ENCODE peak calls at places on chromosomes 3 and 15, in nine cellular contexts. D, S, X, Y, L, U, G, O and M are unnamed samples.

GRCh38 chr3:52053307-52054304 is 2.8 kb downstream of the DUSP7 start:
- DNase-seq in D (no peak), S (peak; percentile 29), X (peak; percentile 69), Y (peak; percentile 60), L (no peak), U (peak; percentile 65), G (peak; percentile 61), O (peak; percentile 19), M (no peak)

GRCh38 chr3:58333206-58334012 is 717 bp downstream of the PXK start:
- DNase-seq in D (no peak), S (no peak), X (no peak), Y (no peak), L (peak; percentile 32), U (peak; percentile 61), G (peak; percentile 80), O (no peak), M (no peak)

GRCh38 chr3:30184102-30184810 is 422.1 kb upstream of the TGFBR2 start:
- DNase-seq in D (no peak), S (no peak), X (no peak), Y (no peak), L (no peak), U (no peak), G (no peak), O (no peak), M (no peak)

GRCh38 chr15:54519577-54519976 is 541.3 kb downstream of the UNC13C start:
- DNase-seq in D (no peak), S (no peak), X (no peak), Y (no peak), L (no peak), U (no peak), G (no peak), O (no peak), M (no peak)

GRCh38 chr15:63358296-63359029 is 23.2 kb downstream of the CA12 start:
- DNase-seq in D (no peak), S (no peak), X (peak; percentile 46), Y (no peak), L (no peak), U (no peak), G (no peak), O (no peak), M (no peak)

GRCh38 chr3:102206506-102207145 is 228.2 kb upstream of the ZPLD1 start:
- DNase-seq in D (no peak), S (peak; percentile 79), X (no peak), Y (no peak), L (no peak), U (no peak), G (no peak), O (no peak), M (no peak)

GRCh38 chr3:171458056-171458856 is 1.9 kb downstream of the TNIK start:
- DNase-seq in D (peak; percentile 31), S (no peak), X (no peak), Y (peak; percentile 20), L (no peak), U (peak; percentile 81), G (peak; percentile 80), O (no peak), M (no peak)

GRCh38 chr3:2218826-2219225 is 120.2 kb downstream of the CNTN4 start:
- DNase-seq in D (no peak), S (no peak), X (no peak), Y (no peak), L (no peak), U (no peak), G (no peak), O (no peak), M (no peak)

GRCh38 chr3:5390221-5390620 is 202.7 kb downstream of the EDEM1 start:
- DNase-seq in D (no peak), S (no peak), X (no peak), Y (no peak), L (no peak), U (no peak), G (no peak), O (no peak), M (no peak)

GRCh38 chr3:107236661-107237375 is 140.4 kb upstream of the CCDC54 start:
- DNase-seq in D (no peak), S (no peak), X (no peak), Y (no peak), L (no peak), U (no peak), G (no peak), O (no peak), M (no peak)

GRCh38 chr15:89539027-89539426 is 36.2 kb upstream of the TICRR start:
- DNase-seq in D (no peak), S (no peak), X (no peak), Y (no peak), L (no peak), U (no peak), G (no peak), O (no peak), M (no peak)

GRCh38 chr3:38001456-38002081 is 11.0 kb downstream of the VILL start:
- DNase-seq in D (no peak), S (no peak), X (no peak), Y (no peak), L (no peak), U (peak; percentile 44), G (peak; percentile 88), O (no peak), M (no peak)

GRCh38 chr15:84023636-84024035 is 211.9 kb upstream of the GOLGA6L4 start:
- DNase-seq in D (peak; percentile 35), S (peak; percentile 45), X (no peak), Y (peak; percentile 27), L (peak; percentile 18), U (peak; percentile 16), G (peak; percentile 68), O (peak; percentile 18), M (peak; percentile 7)

GRCh38 chr3:143002083-143002712 is 828 bp downstream of the U2SURP start:
- DNase-seq in D (no peak), S (peak; percentile 25), X (no peak), Y (peak; percentile 12), L (peak; percentile 57), U (peak; percentile 47), G (no peak), O (peak; percentile 11), M (no peak)

GRCh38 chr15:74855857-74856256 is 12.9 kb upstream of the ULK3 start:
- DNase-seq in D (peak; percentile 48), S (no peak), X (no peak), Y (no peak), L (no peak), U (no peak), G (no peak), O (no peak), M (no peak)

GRCh38 chr3:183309276-183309675 is 56.2 kb downstream of the B3GNT5 start:
- DNase-seq in D (no peak), S (no peak), X (no peak), Y (peak; percentile 28), L (no peak), U (no peak), G (no peak), O (no peak), M (no peak)

GRCh38 chr15:42163291-42163690 is 6.9 kb upstream of the PLA2G4F start:
- DNase-seq in D (no peak), S (no peak), X (no peak), Y (no peak), L (no peak), U (no peak), G (no peak), O (no peak), M (no peak)

GRCh38 chr3:121431717-121432517 is 113.9 kb downstream of the POLQ start:
- DNase-seq in D (no peak), S (peak; percentile 59), X (no peak), Y (peak; percentile 34), L (no peak), U (peak; percentile 59), G (no peak), O (peak; percentile 33), M (peak; percentile 4)

GRCh38 chr3:139120336-139120971 is 75.8 kb upstream of the PRR23C start:
- DNase-seq in D (no peak), S (peak; percentile 87), X (no peak), Y (no peak), L (no peak), U (peak; percentile 55), G (peak; percentile 45), O (no peak), M (no peak)

GRCh38 chr3:78255403-78255802 is 1215.5 kb downstream of the ROBO2 start:
- DNase-seq in D (no peak), S (peak; percentile 95), X (no peak), Y (no peak), L (no peak), U (peak; percentile 5), G (no peak), O (no peak), M (no peak)

GRCh38 chr3:41683666-41684350 is 278.1 kb downstream of the ULK4 start:
- DNase-seq in D (no peak), S (peak; percentile 54), X (peak; percentile 1), Y (peak; percentile 24), L (no peak), U (peak; percentile 77), G (no peak), O (no peak), M (no peak)

GRCh38 chr15:29934251-29934650 is 112.0 kb upstream of the TJP1 start:
- DNase-seq in D (no peak), S (peak; percentile 87), X (no peak), Y (no peak), L (no peak), U (peak; percentile 82), G (no peak), O (no peak), M (peak; percentile 24)

GRCh38 chr3:63328386-63328785 is 50.3 kb downstream of the SYNPR start:
- DNase-seq in D (no peak), S (peak; percentile 2), X (no peak), Y (no peak), L (no peak), U (peak; percentile 7), G (no peak), O (no peak), M (no peak)

GRCh38 chr3:137767146-137768020 is 3.3 kb downstream of the SOX14 start:
- DNase-seq in D (no peak), S (no peak), X (no peak), Y (no peak), L (no peak), U (no peak), G (peak; percentile 89), O (no peak), M (no peak)